ENCODE peak calls at places on chromosomes 5 and 9, in seven cellular contexts. U, X, Q, O, T, F and I are unnamed samples.

GRCh38 chr9:30476826-30477225 is 1907.6 kb upstream of the ACO1 start:
- DNase-seq in X (no peak), U (no peak), T (no peak), Q (no peak), F (no peak), O (no peak), I (no peak)

GRCh38 chr5:9339206-9339818 is 206.6 kb downstream of the SEMA5A start:
- DNase-seq in O (no peak), T (no peak), Q (no peak), F (no peak), X (peak; percentile 55), U (no peak), I (no peak)

GRCh38 chr9:129998491-129999122 is 44.4 kb downstream of the FNBP1 start:
- DNase-seq in U (no peak), T (no peak), Q (no peak), O (no peak), X (no peak), F (no peak), I (no peak)

GRCh38 chr9:132572921-132573320 is 9.5 kb upstream of the BARHL1 start:
- DNase-seq in T (no peak), F (no peak), U (no peak), X (peak; percentile 1), Q (peak; percentile 63), O (no peak), I (no peak)

GRCh38 chr5:151319334-151319733 is 15.8 kb upstream of the SLC36A3 start:
- DNase-seq in F (no peak), T (peak; percentile 35), X (peak; percentile 51), O (peak; percentile 28), Q (peak; percentile 70), U (no peak), I (no peak)

GRCh38 chr5:124936626-124936933 is 190.1 kb upstream of the ZNF608 start:
- DNase-seq in U (no peak), O (no peak), X (no peak), F (no peak), T (no peak), Q (no peak), I (no peak)

GRCh38 chr5:38249286-38249685 is 9.1 kb upstream of the EGFLAM start:
- DNase-seq in O (no peak), Q (no peak), F (no peak), T (no peak), U (no peak), X (no peak), I (no peak)

GRCh38 chr9:13358128-13358527 is 78.6 kb upstream of the MPDZ start:
- DNase-seq in T (no peak), X (peak; percentile 68), O (no peak), Q (no peak), F (no peak), U (no peak), I (no peak)

GRCh38 chr9:124011460-124012301 is at the start of gene LHX2:
- DNase-seq in X (peak; percentile 65), T (peak; percentile 53), Q (peak; percentile 86), U (no peak), F (no peak), O (no peak), I (no peak)

GRCh38 chr9:86494644-86495081 is 140.5 kb upstream of the TUT7 start:
- DNase-seq in X (no peak), T (no peak), Q (no peak), O (no peak), U (no peak), F (no peak), I (no peak)

GRCh38 chr9:99466104-99466503 is 244.0 kb downstream of the SEC61B start:
- DNase-seq in O (no peak), X (no peak), Q (no peak), U (no peak), T (no peak), F (no peak), I (no peak)